ENCODE peak calls at places on chromosome 10, in nine cellular contexts. X is AML-193; H is activated T-helper 1 cell treated with anti-CD3 and anti-CD28 coated beads, Interleukin-12 subunit alpha, Interleukin-12 subunit beta, Interleukin-2, Interleukin-4 antibody, amounts not matched to agents 30 ng/mL and 10 ng/mL and 1 ng/mL, durations not matched to agents 14 hours and 24 hours and 36 hours; V is stimulated activated CD4-positive, alpha-beta T cell treated with anti-CD3 and anti-CD28 coated beads, Interleukin-2, amount 100 ng/mL, for 4 hours; B is HT1080; N is T-helper 9 cell; Z is lower lobe of right lung; D is NT2/D1; A is NCI-H1417 treated with DMSO at 0.1 percent for 48 hours. J is an unnamed sample.

GRCh38 chr10:110667620-110668343 is 23.6 kb downstream of the RBM20 start:
- DNase-seq in X (no peak), H (no peak), V (no peak), B (no peak), N (no peak), Z (no peak), D (no peak), A (no peak), J (no peak)

GRCh38 chr10:106795619-106796018 is 368.9 kb downstream of the SORCS1 start:
- DNase-seq in X (no peak), H (no peak), V (no peak), B (peak; percentile 20), N (no peak), Z (no peak), D (peak; percentile 22), A (no peak), J (no peak)

GRCh38 chr10:102661614-102662133 is 17.4 kb downstream of the TRIM8 start:
- DNase-seq in X (no peak), H (no peak), V (no peak), B (no peak), N (no peak), Z (no peak), D (no peak), A (no peak), J (no peak)

GRCh38 chr10:16822726-16823360 is 5.6 kb upstream of the RSU1 start:
- DNase-seq in X (no peak), H (no peak), V (no peak), B (no peak), N (no peak), Z (no peak), D (no peak), A (no peak), J (no peak)

GRCh38 chr10:70920519-70920918 is 32.2 kb upstream of the PCBD1 start:
- DNase-seq in X (no peak), H (no peak), V (no peak), B (no peak), N (no peak), Z (peak; percentile 93), D (no peak), A (no peak), J (peak; percentile 63)

GRCh38 chr10:70571636-70572439 is 30.7 kb downstream of the PRF1 start:
- DNase-seq in X (no peak), H (no peak), V (no peak), B (no peak), N (no peak), Z (peak; percentile 25), D (no peak), A (no peak), J (peak; percentile 59)

GRCh38 chr10:101089520-101090299 is 27.9 kb downstream of the KAZALD1 start:
- DNase-seq in X (no peak), H (no peak), V (no peak), B (no peak), N (no peak), Z (no peak), D (no peak), A (no peak), J (no peak)

GRCh38 chr10:71621783-71622526 is 97.6 kb downstream of the C10orf105 start:
- DNase-seq in X (no peak), H (no peak), V (no peak), B (peak; percentile 45), N (no peak), Z (no peak), D (peak; percentile 55), A (no peak), J (no peak)

GRCh38 chr10:93149761-93150160 is 76.1 kb downstream of the CYP26A1 start:
- DNase-seq in X (no peak), H (no peak), V (no peak), B (no peak), N (no peak), Z (no peak), D (no peak), A (no peak), J (no peak)

GRCh38 chr10:72079356-72079755 is 9.0 kb downstream of the SPOCK2 start:
- DNase-seq in X (no peak), H (no peak), V (peak; percentile 38), B (no peak), N (peak; percentile 59), Z (no peak), D (no peak), A (no peak), J (peak; percentile 32)

GRCh38 chr10:46525177-46525823 is 31.2 kb downstream of the GPRIN2 start:
- DNase-seq in X (no peak), H (no peak), V (no peak), B (peak; percentile 88), N (no peak), Z (peak; percentile 48), D (no peak), A (no peak), J (peak; percentile 60)

GRCh38 chr10:118032564-118032963 is 14.2 kb downstream of the RAB11FIP2 start:
- DNase-seq in X (no peak), H (no peak), V (no peak), B (no peak), N (no peak), Z (no peak), D (no peak), A (no peak), J (no peak)

GRCh38 chr10:97336942-97337719 is 2.6 kb upstream of the FRAT2 start:
- DNase-seq in X (no peak), H (no peak), V (no peak), B (no peak), N (no peak), Z (no peak), D (peak; percentile 92), A (no peak), J (no peak)

GRCh38 chr10:84267503-84268126 is 22.8 kb downstream of the RGR start:
- DNase-seq in X (peak; percentile 7), H (peak; percentile 62), V (peak; percentile 34), B (peak; percentile 53), N (peak; percentile 45), Z (peak; percentile 67), D (no peak), A (no peak), J (no peak)

GRCh38 chr10:18010050-18010449 is 58.3 kb downstream of the SLC39A12 start:
- DNase-seq in X (no peak), H (no peak), V (no peak), B (peak; percentile 63), N (no peak), Z (no peak), D (no peak), A (no peak), J (no peak)

GRCh38 chr10:2674451-2674850 is 392.9 kb upstream of the PFKP start:
- DNase-seq in X (no peak), H (no peak), V (no peak), B (no peak), N (no peak), Z (no peak), D (no peak), A (no peak), J (no peak)

GRCh38 chr10:48694371-48695030 is 9.8 kb downstream of the WDFY4 start:
- DNase-seq in X (no peak), H (no peak), V (no peak), B (no peak), N (no peak), Z (no peak), D (no peak), A (no peak), J (no peak)

GRCh38 chr10:47031953-47032465 is 120.8 kb downstream of the PTPN20 start:
- DNase-seq in X (no peak), H (no peak), V (no peak), B (peak; percentile 15), N (no peak), Z (no peak), D (no peak), A (no peak), J (no peak)

GRCh38 chr10:80444646-80445319 is 9.3 kb upstream of the TSPAN14 start:
- DNase-seq in X (peak; percentile 66), H (peak; percentile 47), V (peak; percentile 67), B (peak; percentile 78), N (peak; percentile 72), Z (peak; percentile 77), D (no peak), A (no peak), J (no peak)

J was measured in chondrocyte.